ENCODE peak calls at places on chromosomes 11 and 22, in seven cellular contexts. R is mesendoderm, Q is H1, O is H9, N is neuronal stem cell, W is trophoblast cell, F is mesenchymal stem cell. G is an unnamed sample.

GRCh38 chr11:44823920-44824704 is 97.3 kb downstream of the TSPAN18 start:
- DNase-seq in W (no peak), N (peak), Q (peak), O (peak), R (peak), F (peak), G (no peak)

GRCh38 chr11:46429709-46430108 is 38.1 kb upstream of the CHRM4 start:
- DNase-seq in W (no peak), R (no peak), N (no peak), F (no peak), Q (no peak), O (no peak), G (no peak)

GRCh38 chr11:28834877-28835276 is 726.7 kb downstream of the METTL15 start:
- DNase-seq in W (no peak), R (peak), O (no peak), Q (no peak), F (peak), N (no peak), G (peak)

GRCh38 chr11:120146413-120147093 is 8.6 kb upstream of the TRIM29 start:
- DNase-seq in O (no peak), F (no peak), W (no peak), N (no peak), R (no peak), Q (no peak), G (no peak)

GRCh38 chr22:27381552-27381951 is 420.0 kb downstream of the MN1 start:
- DNase-seq in Q (no peak), O (no peak), F (no peak), W (no peak), R (no peak), N (no peak), G (no peak)

GRCh38 chr11:82811369-82811768 is 77.7 kb upstream of the FAM181B start:
- DNase-seq in F (no peak), R (peak), O (no peak), Q (no peak), N (no peak), W (peak), G (no peak)

GRCh38 chr11:82855616-82856015 is 44.6 kb downstream of the PRCP start:
- DNase-seq in N (no peak), W (no peak), Q (no peak), O (no peak), F (no peak), R (no peak), G (no peak)

GRCh38 chr22:38751422-38752346 is 4.1 kb downstream of the SUN2 start:
- DNase-seq in F (no peak), R (no peak), Q (no peak), O (no peak), W (peak), N (no peak), G (no peak)

GRCh38 chr22:19430890-19431541 is 517 bp downstream of the HIRA start:
- DNase-seq in W (no peak), F (peak), Q (peak), R (peak), O (peak), N (peak), G (peak)

GRCh38 chr11:34680918-34681554 is 60.1 kb downstream of the EHF start:
- DNase-seq in R (peak), F (peak), O (no peak), N (no peak), W (no peak), Q (no peak), G (peak)

GRCh38 chr11:88543902-88544655 is 206.5 kb upstream of the CTSC start:
- DNase-seq in F (peak), R (peak), W (peak), O (peak), Q (peak), N (peak), G (peak)

GRCh38 chr11:29527391-29527936 is 489.4 kb downstream of the KCNA4 start:
- DNase-seq in O (no peak), W (peak), F (peak), R (peak), N (no peak), Q (no peak), G (peak)

GRCh38 chr22:20131856-20132685 is 467 bp downstream of the ZDHHC8 start:
- DNase-seq in N (no peak), F (no peak), W (no peak), R (no peak), Q (no peak), O (no peak), G (no peak)

GRCh38 chr22:32103648-32104326 is 55.3 kb downstream of the C22orf42 start:
- DNase-seq in W (no peak), O (no peak), N (no peak), F (peak), Q (no peak), R (no peak), G (peak)

GRCh38 chr11:87213444-87213843 is 175.7 kb downstream of the TMEM135 start:
- DNase-seq in Q (no peak), O (no peak), R (no peak), F (no peak), N (no peak), W (no peak), G (no peak)

GRCh38 chr11:41306435-41306834 is 153.0 kb downstream of the LRRC4C start:
- DNase-seq in Q (no peak), R (no peak), O (no peak), N (no peak), F (no peak), W (no peak), G (no peak)

GRCh38 chr11:76861490-76861953 is 804 bp downstream of the ACER3 start:
- DNase-seq in N (no peak), O (no peak), R (peak), Q (peak), F (no peak), W (no peak), G (no peak)

GRCh38 chr11:73971175-73971719 is 11.4 kb downstream of the UCP2 start:
- DNase-seq in O (no peak), F (no peak), R (no peak), W (no peak), N (no peak), Q (no peak), G (no peak)

GRCh38 chr11:63933459-63933858 is 5.3 kb upstream of the NAA40 start:
- DNase-seq in N (no peak), R (no peak), W (no peak), Q (no peak), O (no peak), F (no peak), G (no peak)

GRCh38 chr22:45284705-45285305 is at the start of gene UPK3A:
- DNase-seq in O (peak), R (peak), Q (peak), W (peak), N (peak), F (peak), G (no peak)

GRCh38 chr11:19719960-19720359 is 7.3 kb downstream of the NAV2 start:
- DNase-seq in F (no peak), Q (no peak), N (no peak), W (no peak), O (no peak), R (no peak), G (no peak)

GRCh38 chr11:114135737-114136151 is 76.2 kb downstream of the ZBTB16 start:
- DNase-seq in W (peak), F (peak), N (no peak), O (peak), R (peak), Q (no peak), G (no peak)

DNA sequence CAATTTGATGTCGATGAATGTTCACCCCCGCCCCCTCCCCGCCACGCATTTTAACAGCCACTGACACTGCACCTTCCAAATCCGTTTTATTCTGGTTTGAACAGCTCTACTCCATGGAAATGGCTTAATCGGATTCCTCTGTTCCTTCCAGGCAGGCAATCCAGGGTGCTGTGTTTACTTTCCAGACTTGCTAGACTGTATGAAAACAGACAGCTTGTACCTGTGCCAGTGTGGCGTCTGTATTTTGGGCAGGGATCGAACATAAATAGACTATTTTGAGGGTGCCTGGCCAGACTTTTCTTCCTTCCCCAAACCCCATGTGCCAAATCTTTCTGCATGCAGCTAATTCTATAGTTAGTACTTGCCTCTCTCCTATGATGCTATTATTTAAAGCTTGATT is 815.0 kb downstream of the BRD1 start:
- DNase-seq in F (no peak), R (no peak), W (no peak), N (no peak), Q (no peak), O (no peak), G (no peak)
- H3K18ac ChIP-seq in F (no peak), R (no peak), W (no peak), N (no peak), Q (no peak), O (no peak), G (no peak)

GRCh38 chr22:29330291-29330690 is 14.8 kb upstream of the RASL10A start:
- DNase-seq in F (no peak), Q (no peak), O (no peak), R (no peak), N (no peak), W (no peak), G (no peak)

GRCh38 chr22:29328055-29328454 is 12.6 kb upstream of the RASL10A start:
- DNase-seq in N (no peak), R (no peak), Q (peak), W (no peak), F (no peak), O (no peak), G (no peak)

GRCh38 chr22:29329581-29329980 is 14.1 kb upstream of the RASL10A start:
- DNase-seq in W (no peak), R (no peak), F (no peak), Q (no peak), O (no peak), N (no peak), G (no peak)

GRCh38 chr22:29327089-29327764 is 11.7 kb upstream of the RASL10A start:
- DNase-seq in Q (no peak), W (no peak), F (no peak), R (no peak), N (no peak), O (no peak), G (no peak)

GRCh38 chr22:29328566-29329500 is 13.3 kb upstream of the RASL10A start:
- DNase-seq in Q (peak), N (no peak), R (no peak), O (no peak), F (no peak), W (no peak), G (peak)
- H3K18ac ChIP-seq in Q (no peak), N (no peak), R (no peak), O (no peak), F (no peak), W (no peak), G (no peak)

GRCh38 chr11:13896990-13897353 is 65.6 kb upstream of the SPON1 start:
- DNase-seq in W (no peak), O (no peak), R (no peak), Q (no peak), N (no peak), F (no peak), G (no peak)
- H3K18ac ChIP-seq in W (no peak), O (no peak), R (no peak), Q (no peak), N (peak), F (no peak), G (no peak)

GRCh38 chr11:10982695-10983492 is 125.0 kb upstream of the ZBED5 start:
- DNase-seq in O (no peak), R (no peak), F (no peak), N (no peak), Q (no peak), W (no peak), G (no peak)
- H3K18ac ChIP-seq in O (no peak), R (no peak), F (no peak), N (no peak), Q (no peak), W (no peak), G (no peak)

DNA sequence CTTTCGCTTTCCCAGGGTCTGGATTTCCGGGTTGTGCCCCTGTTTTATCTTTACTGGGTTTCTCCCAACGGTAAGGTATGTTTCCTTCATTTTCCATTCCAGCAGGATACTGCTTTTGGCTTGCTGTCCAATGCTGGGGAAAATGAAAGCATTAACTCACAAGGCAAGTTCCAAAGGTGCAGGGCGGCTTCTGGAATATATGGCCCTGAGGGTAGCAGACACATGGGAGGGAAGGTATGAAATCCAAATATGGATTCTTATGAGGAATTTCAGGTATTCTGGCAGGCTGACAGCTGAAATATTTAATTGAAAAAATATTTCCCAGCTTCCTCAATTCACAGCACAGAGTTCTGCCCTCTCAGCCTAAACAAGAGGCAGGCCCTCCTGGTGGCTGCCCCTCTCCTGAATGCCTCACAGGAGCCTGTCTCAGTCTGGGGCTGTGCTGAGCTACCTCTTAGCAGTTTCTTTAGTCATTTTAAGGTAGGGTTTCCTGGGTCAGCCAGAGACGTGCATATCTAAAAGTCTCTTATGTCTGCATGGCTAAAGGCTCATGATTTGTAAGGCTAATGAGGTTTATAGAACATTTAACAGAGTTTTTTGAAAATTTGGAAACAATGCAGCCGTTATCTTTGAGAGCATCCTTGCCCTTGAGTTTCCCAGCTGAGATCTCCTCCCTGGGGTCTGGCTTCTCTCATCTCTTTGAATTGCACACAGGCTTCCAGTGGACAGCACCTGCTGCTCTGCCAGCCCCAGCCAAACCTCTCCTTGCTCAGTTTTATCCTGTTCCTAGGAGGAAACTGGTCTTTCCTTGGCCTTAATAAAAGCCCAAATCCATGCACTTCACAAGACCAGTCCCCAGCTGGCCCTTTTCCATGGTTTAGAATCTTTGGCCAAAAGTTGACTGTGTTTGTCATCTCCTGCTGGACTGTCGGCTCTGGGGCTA is 318.8 kb upstream of the B3GAT1 start:
- DNase-seq in F (no peak), N (no peak), Q (no peak), W (no peak), O (peak), R (peak), G (no peak)
- H3K18ac ChIP-seq in F (no peak), N (peak), Q (peak), W (no peak), O (no peak), R (peak), G (no peak)

DNA sequence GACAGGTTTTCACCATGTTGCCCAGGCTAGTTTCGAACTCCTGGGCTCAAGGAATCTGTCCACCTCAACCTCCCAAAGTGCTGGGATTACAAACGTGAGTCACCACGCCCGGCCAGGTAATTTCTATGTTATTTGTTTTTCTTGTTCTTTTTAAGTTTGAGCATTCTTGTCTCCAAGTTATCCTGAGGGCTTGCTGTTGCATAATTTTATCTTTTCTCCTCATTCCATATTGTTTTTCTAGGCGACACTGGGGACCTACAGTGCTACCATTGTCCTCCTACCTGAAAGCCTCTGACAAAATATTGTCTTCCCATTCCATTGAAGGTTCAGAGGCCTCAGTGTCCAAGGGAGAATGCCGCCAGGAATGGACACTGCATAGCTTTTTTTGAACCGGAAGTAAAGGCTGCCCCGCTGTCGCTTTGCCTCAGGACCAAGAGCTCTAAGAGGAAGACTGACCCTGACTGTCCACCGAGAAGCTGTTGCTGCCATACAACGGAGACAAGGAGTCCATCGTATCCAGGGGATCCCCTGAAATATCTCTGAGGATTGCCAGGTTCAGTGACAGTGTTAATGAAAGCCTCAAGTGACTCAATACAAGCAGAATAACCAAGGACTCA is 9.7 kb downstream of the AP5B1 start:
- DNase-seq in Q (no peak), O (no peak), W (peak), N (no peak), R (no peak), F (no peak), G (no peak)
- H3K18ac ChIP-seq in Q (no peak), O (no peak), W (no peak), N (no peak), R (no peak), F (no peak), G (no peak)

GRCh38 chr11:130124096-130124495 is 35.5 kb upstream of the ST14 start:
- DNase-seq in F (peak), W (peak), N (no peak), O (no peak), R (no peak), Q (no peak), G (peak)
- H3K18ac ChIP-seq in F (no peak), W (no peak), N (no peak), O (no peak), R (no peak), Q (no peak), G (no peak)